ENCODE peak calls at places on chromosomes 11 and 22, in four cellular contexts. G is astrocyte of the cerebellum, D is left colon, O is NCI-H1105 treated with DMSO at 0.1 percent for 48 hours. M is an unnamed sample.

GRCh38 chr11:69958308-69958707 is 119.8 kb upstream of the ANO1 start:
- DNase-seq in G (peak), D (no peak), O (no peak), M (peak)

GRCh38 chr22:39311592-39312400 is 7.6 kb downstream of the RPL3 start:
- DNase-seq in G (no peak), D (no peak), O (no peak), M (peak)

GRCh38 chr11:118790357-118791014 is 478 bp downstream of the DDX6 start:
- DNase-seq in G (no peak), D (peak), O (peak), M (peak)

GRCh38 chr11:92628401-92629292 is 340.8 kb upstream of the MTNR1B start:
- DNase-seq in G (no peak), D (no peak), O (peak), M (peak)

GRCh38 chr11:22976146-22976545 is 115.9 kb upstream of the CCDC179 start:
- DNase-seq in G (no peak), D (no peak), O (no peak), M (no peak)

GRCh38 chr11:64592656-64593055 is 1.6 kb downstream of the SLC22A12 start:
- DNase-seq in G (no peak), D (no peak), O (no peak), M (no peak)

GRCh38 chr22:23415490-23415851 is 164.6 kb downstream of the IGLL1 start:
- DNase-seq in G (no peak), D (no peak), O (no peak), M (no peak)

GRCh38 chr22:27580311-27580897 is 221.2 kb downstream of the MN1 start:
- DNase-seq in G (no peak), D (no peak), O (no peak), M (no peak)

M was measured in HFFc6.